ENCODE peak calls at places on chromosome 10, in nine cellular contexts. Y is substantia nigra; S is right cardiac atrium; O is activated CD8-positive, alpha-beta memory T cell treated with anti-CD3 and anti-CD28 coated beads for 4 hours; E is BE2C; T is anterior cingulate cortex; V is amniotic epithelial cell; A is OCI-LY7; H is DMS153. X is an unnamed sample.

GRCh38 chr10:78109210-78109609 is 75.5 kb downstream of the RPS24 start:
- DNase-seq in E (no peak), T (no peak), H (no peak), S (no peak), V (no peak), A (no peak), O (no peak), Y (no peak), X (no peak)

GRCh38 chr10:17737021-17737965 is 14.7 kb upstream of the TMEM236 start:
- DNase-seq in H (no peak), V (peak), S (peak), Y (peak), A (peak), E (no peak), T (no peak), O (no peak), X (peak)

GRCh38 chr10:3729397-3729796 is 55.6 kb downstream of the KLF6 start:
- DNase-seq in A (no peak), S (no peak), Y (no peak), E (no peak), O (no peak), T (no peak), V (peak), H (no peak), X (no peak)

GRCh38 chr10:89327803-89328441 is at the start of gene IFIT3:
- DNase-seq in E (peak), H (no peak), T (no peak), O (no peak), V (peak), S (peak), Y (peak), A (no peak), X (no peak)

GRCh38 chr10:69721690-69722310 is 79.9 kb upstream of the COL13A1 start:
- DNase-seq in V (no peak), H (peak), Y (no peak), A (no peak), T (no peak), O (no peak), E (no peak), S (peak), X (no peak)

GRCh38 chr10:62577666-62578291 is 203.6 kb downstream of the ZNF365 start:
- DNase-seq in Y (no peak), E (no peak), T (no peak), V (peak), H (no peak), O (no peak), A (no peak), S (no peak), X (no peak)

GRCh38 chr10:109866168-109866994 is 56.9 kb downstream of the XPNPEP1 start:
- DNase-seq in S (peak), A (peak), Y (peak), V (peak), E (peak), O (no peak), H (no peak), T (no peak), X (no peak)

GRCh38 chr10:102555781-102556328 is 52.1 kb downstream of the SUFU start:
- DNase-seq in Y (peak), T (no peak), E (peak), S (no peak), O (no peak), A (no peak), H (no peak), V (peak), X (no peak)

GRCh38 chr10:46542567-46543323 is 13.7 kb downstream of the GPRIN2 start:
- DNase-seq in H (no peak), E (peak), T (no peak), V (no peak), Y (no peak), S (peak), O (no peak), A (no peak), X (no peak)

GRCh38 chr10:62831346-62831745 is 15.2 kb upstream of the EGR2 start:
- DNase-seq in V (peak), S (no peak), H (no peak), A (no peak), E (no peak), Y (no peak), O (no peak), T (no peak), X (no peak)

GRCh38 chr10:103808784-103809183 is 46.6 kb downstream of the SH3PXD2A start:
- DNase-seq in S (no peak), E (no peak), A (no peak), H (no peak), O (no peak), V (no peak), Y (no peak), T (no peak), X (no peak)

GRCh38 chr10:63554666-63555065 is 33.5 kb downstream of the REEP3 start:
- DNase-seq in A (peak), Y (no peak), V (peak), S (no peak), H (no peak), O (no peak), E (no peak), T (no peak), X (no peak)

GRCh38 chr10:95508730-95509129 is 52.4 kb downstream of the SORBS1 start:
- DNase-seq in Y (no peak), O (no peak), A (no peak), H (no peak), V (peak), T (no peak), S (no peak), E (no peak), X (no peak)

GRCh38 chr10:15439381-15439837 is 68.3 kb upstream of the FAM171A1 start:
- DNase-seq in E (no peak), A (no peak), S (peak), H (no peak), T (no peak), Y (no peak), V (peak), O (no peak), X (no peak)